ENCODE peak calls at places on chromosomes 7 and 10, in eight cellular contexts. H is nephron progenitor cell, K is HCT116, S is coronary artery, F is A549, J is tibial nerve, O is foreskin fibroblast, D is fibroblast of lung. Z is an unnamed sample.

GRCh38 chr7:132998763-132999162 is 83.1 kb downstream of the CHCHD3 start:
- DNase-seq in S (no peak), H (no peak), F (no peak), O (no peak), D (no peak), J (no peak), K (no peak), Z (no peak)

GRCh38 chr10:13340626-13341370 is 7.3 kb downstream of the SEPHS1 start:
- DNase-seq in K (no peak), F (no peak), H (no peak), O (peak), S (no peak), D (no peak), J (no peak), Z (no peak)

GRCh38 chr10:102917314-102917961 is 656 bp upstream of the CNNM2 start:
- DNase-seq in D (peak), J (peak), H (peak), S (no peak), F (peak), O (peak), K (peak), Z (peak)

GRCh38 chr7:21146642-21147423 is 281.1 kb upstream of the SP4 start:
- DNase-seq in K (no peak), H (peak), F (no peak), J (no peak), D (no peak), O (no peak), S (no peak), Z (no peak)

GRCh38 chr10:112728997-112729396 is 221.1 kb upstream of the TCF7L2 start:
- DNase-seq in D (no peak), O (no peak), K (no peak), J (no peak), S (no peak), H (no peak), F (no peak), Z (no peak)

GRCh38 chr7:92641921-92642511 is 51.8 kb upstream of the FAM133B start:
- DNase-seq in H (no peak), O (peak), F (no peak), K (no peak), D (peak), J (no peak), S (no peak), Z (no peak)

GRCh38 chr7:130895006-130895750 is 161.2 kb upstream of the KLF14 start:
- DNase-seq in D (no peak), H (no peak), O (peak), K (no peak), F (no peak), S (no peak), J (no peak), Z (no peak)

GRCh38 chr7:1555046-1555812 is 776 bp downstream of the TMEM184A start:
- DNase-seq in S (peak), K (no peak), J (no peak), D (peak), O (peak), F (peak), H (peak), Z (no peak)

GRCh38 chr10:129622736-129623135 is 155.7 kb downstream of the MGMT start:
- DNase-seq in F (no peak), O (no peak), K (no peak), S (no peak), H (no peak), J (no peak), D (no peak), Z (no peak)

GRCh38 chr10:97584060-97584797 is at the start of gene HOGA1:
- DNase-seq in H (peak), S (peak), J (peak), F (peak), O (peak), K (peak), D (peak), Z (no peak)

GRCh38 chr10:102492344-102492939 is 10.1 kb downstream of the ACTR1A start:
- DNase-seq in D (no peak), O (no peak), H (no peak), J (no peak), F (no peak), S (no peak), K (no peak), Z (no peak)

GRCh38 chr10:110648743-110649651 is 4.9 kb downstream of the RBM20 start:
- DNase-seq in K (no peak), S (no peak), O (peak), F (no peak), J (no peak), H (no peak), D (no peak), Z (no peak)
- TF ChIP-seq CTCF in K (peak), S (no peak), O (no peak), F (no peak), J (no peak), H (no peak), D (no peak), Z (peak)

DNA sequence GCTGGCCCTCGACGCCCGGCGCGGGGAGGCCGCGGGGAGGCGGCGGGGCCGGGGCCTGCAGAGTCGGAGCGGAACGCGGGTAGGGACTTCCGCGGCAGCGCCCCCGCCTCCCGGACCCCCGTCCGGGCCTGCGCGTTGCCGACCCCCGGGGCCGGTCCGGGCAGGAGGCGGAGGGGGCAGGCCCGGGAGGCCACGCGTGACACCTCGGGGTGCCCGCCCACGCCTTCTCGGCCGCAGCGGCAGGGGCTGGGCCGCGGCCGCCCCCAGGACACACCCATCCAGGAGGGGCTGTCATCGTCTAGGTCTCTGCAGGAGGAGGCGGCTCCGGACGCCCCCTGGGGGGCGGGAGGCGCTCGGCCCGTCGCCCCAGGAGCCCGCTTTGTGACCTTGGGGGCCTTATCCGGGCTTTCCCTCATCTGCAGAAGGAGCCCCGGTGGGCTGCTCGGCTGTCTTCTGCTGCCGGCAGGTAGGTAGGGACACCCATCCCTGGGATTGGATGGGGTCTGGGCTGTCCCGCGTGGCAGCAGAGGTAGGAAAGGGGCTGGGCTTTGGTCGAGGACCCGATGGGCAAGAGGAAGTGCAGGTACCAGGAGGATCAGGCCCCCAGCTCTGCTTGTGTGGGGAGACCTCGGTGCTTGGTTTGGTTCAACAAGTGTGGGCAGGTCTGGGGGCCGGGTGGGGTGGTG is 569 bp downstream of the ZNF316 start:
- DNase-seq in F (peak), D (no peak), J (no peak), H (peak), S (no peak), O (peak), K (no peak), Z (no peak)
- TF ChIP-seq CTCF in F (peak), D (peak), J (no peak), H (peak), S (no peak), O (no peak), K (no peak), Z (peak)

DNA sequence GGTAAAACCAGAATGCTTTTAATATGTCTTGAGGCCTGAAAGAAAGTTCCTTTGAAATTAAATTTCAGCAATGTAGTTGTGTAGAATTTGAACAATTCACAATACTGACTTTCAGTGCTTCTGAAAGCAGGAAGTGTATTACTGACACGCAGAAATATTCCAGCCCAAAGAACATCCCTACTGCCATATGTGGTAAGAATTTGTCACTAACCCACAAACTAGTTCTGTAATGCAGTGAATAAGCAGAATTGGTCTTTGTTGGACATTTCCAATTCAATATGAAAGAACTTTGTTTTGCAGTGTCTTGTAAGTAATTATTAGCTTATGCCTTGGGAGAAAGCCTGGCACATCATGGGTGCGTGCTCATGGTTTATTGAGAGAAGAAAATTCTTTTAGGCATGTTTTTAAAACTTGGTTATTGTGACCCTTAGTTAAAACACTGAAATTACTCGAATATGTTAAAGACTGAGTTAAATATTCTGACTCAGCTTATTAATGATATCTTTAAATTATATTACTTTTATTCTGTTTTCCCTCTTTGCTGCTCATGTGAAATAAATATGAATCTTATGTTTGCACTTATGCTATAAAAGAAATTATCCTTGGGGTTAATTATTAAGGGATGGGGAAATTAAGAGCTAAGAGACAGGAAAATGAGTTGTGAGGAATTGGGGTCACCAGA is 33.4 kb downstream of the PTPN12 start:
- DNase-seq in K (no peak), S (no peak), J (no peak), F (no peak), O (peak), H (no peak), D (peak), Z (no peak)
- TF ChIP-seq CTCF in K (no peak), S (no peak), J (no peak), F (no peak), O (no peak), H (no peak), D (no peak), Z (peak)

DNA sequence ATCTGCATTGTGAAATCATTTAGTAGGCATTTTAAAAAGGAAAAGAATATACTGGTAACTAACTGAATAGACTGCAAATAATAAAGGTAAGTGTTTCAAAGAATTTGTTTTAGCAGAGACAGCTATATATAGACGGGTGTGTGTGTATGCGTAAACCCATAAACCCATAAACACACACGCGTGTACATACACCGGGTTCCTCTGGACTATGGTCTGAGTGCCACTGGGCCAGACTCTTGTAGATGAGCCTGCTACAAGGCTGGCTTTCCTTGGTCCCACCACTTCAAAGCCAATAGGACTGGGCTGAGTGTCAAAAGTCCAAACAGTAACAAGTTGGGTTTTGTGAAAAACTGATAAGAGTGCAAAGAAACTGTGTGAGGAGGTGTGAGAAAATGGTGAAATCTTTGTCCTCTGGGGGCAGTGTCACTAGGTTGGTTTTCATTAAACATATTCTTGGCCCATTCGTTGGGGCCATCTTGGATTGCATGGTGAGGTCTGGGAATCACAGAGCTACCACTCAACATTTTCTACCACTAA is 39.8 kb downstream of the GNA12 start:
- DNase-seq in S (peak), D (no peak), J (no peak), O (no peak), K (no peak), F (no peak), H (no peak), Z (no peak)
- TF ChIP-seq CTCF in S (no peak), D (no peak), J (no peak), O (no peak), K (no peak), F (no peak), H (no peak), Z (no peak)

DNA sequence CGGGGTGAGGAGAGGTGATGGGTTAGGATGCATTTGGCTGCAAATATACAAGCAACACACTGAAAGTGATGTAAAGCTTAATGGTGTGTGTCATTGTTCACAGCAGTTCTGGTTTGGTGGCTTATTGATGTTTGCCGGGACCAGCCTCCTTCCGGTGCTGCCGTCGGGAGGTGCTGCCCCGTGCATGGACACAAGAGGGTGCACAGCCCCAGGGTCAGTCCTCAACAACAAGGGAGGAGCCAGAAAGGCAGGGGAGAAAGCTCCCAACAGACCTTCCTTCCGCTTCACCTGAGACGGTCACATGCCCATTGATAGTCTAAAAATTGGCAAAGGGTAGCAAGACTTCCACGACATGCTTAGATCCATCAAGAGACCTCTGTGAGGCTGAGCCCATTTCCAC is 9.5 kb downstream of the RNF32 start:
- DNase-seq in O (peak), D (no peak), J (no peak), F (no peak), K (peak), H (peak), S (no peak), Z (no peak)
- TF ChIP-seq CTCF in O (peak), D (peak), J (no peak), F (no peak), K (peak), H (no peak), S (no peak), Z (peak)

DNA sequence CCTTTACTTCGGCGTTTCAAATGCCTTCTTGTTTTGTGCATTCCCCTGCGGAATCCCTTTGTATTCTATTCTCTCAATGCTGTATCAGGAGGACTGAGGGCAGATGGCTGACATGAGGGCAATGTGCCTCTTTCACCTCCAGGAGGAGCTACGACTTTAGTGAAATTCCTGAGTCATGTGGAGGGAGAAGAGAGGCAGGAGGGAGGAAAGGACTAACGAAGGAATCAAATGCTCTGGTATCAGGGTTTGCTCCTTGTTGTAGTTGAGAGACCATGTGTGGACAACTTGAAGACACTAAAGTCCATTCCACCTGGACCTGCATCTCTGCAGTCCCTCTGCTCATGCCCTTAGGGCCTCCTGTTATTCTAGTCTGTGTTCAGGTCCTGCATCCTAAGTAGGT is 40.2 kb upstream of the PRSS58 start:
- DNase-seq in J (no peak), K (peak), H (no peak), S (no peak), O (no peak), F (peak), D (no peak), Z (no peak)
- TF ChIP-seq CTCF in J (no peak), K (peak), H (peak), S (no peak), O (no peak), F (peak), D (no peak), Z (no peak)

GRCh38 chr7:148084138-148084537 is 506.4 kb upstream of the C7orf33 start:
- DNase-seq in K (peak), F (no peak), O (peak), J (no peak), S (no peak), H (peak), D (peak), Z (no peak)
- TF ChIP-seq CTCF in K (peak), F (peak), O (peak), J (peak), S (peak), H (peak), D (no peak), Z (peak)

DNA sequence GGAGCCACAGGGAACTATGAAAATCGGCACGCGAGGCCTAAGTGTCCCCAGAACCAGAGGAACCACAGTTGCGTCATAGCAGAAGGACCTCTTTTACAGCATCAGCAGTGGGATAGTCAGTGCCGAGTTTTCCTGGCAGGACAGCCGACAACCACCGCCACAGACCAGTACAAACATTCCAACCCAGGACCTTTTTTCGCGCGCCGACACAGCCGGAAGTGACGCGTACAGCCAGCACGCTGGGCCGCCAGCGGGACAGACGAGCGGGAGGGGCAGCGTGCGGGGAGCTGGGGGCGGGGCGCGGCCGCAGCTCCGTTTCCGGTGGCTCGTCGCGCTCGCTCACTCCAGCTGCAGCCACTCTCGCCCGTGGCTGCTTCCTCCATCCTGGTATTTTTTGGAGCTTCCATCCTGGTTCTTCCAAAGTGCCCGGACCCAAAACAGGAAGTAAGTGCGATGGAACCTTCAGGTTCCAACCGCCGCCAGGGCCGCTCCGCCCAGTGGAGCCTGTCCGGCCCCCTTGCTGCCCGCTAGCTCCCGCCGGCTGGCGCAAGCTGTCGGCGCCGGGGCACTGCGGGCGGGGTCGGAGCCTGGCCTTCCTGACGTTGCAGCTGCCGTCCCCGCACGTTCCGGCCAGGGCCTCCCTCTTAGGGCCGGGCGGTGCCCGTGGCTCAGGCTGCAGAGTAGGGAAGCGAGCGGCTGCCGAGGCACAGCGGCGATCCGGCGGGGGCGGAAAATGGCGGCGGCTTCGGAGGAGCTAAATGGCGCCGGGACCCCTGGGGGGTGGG is at the start of gene DMTF1:
- DNase-seq in J (peak), S (peak), O (peak), H (peak), D (peak), K (peak), F (peak), Z (peak)
- TF ChIP-seq CTCF in J (no peak), S (no peak), O (no peak), H (no peak), D (no peak), K (no peak), F (no peak), Z (no peak)

DNA sequence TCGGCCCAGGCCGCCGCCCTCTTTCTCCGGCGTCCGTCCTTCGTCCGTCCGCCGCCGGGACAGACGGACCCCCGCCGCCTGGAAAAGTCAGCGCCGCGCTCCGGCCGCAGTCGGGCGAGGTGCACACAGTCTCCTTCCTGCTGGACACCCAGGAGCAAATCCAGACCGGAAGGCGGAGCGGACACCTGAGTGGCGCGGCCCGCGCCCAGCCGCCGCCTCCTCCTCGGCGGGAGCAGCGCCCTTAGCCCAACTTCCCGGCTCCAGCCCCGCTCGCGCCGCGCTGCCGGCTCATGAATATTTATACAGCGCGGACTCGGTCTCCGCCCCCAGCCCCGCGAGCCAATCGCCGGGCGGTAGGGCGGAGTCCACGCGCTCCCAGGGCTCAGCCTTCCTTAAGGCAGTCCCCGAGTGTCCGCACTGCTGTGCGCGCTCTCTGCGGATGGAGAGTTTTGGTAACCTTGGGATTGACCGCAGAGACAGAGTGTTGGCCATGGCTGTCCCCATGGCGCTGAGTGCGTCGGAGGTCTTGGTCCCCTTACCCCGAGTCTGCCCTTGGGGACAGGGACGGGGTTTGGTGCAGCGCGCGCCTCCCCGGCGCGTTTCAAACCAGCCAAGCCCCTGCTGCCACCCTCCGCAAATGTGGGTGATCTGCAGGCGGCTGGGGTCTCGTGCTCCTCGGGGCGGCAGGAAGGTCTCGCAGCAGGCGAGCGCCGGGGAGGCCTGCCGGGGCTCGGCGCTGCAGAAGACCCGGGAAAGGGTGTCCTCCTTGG is at the start of gene FZD8:
- DNase-seq in O (peak), J (peak), K (peak), H (peak), D (peak), F (peak), S (peak), Z (peak)
- TF ChIP-seq CTCF in O (no peak), J (no peak), K (no peak), H (peak), D (no peak), F (no peak), S (no peak), Z (peak)

Z was measured in osteocyte.